ENCODE peak calls at places on chromosomes 4 and X, in four cellular contexts. One of them, this sample, is unnamed.

GRCh38 chrX:3748052-3748559 is 34.7 kb upstream of the PRKX start:
- DNase-seq in trophoblast cell: no peak
- DNase-seq in kidney epithelial cell: no peak
- DNase-seq in fibroblast of lung: no peak
- DNase-seq in this sample: no peak

GRCh38 chrX:49753691-49754090 is 57.9 kb upstream of the PAGE1 start:
- DNase-seq in fibroblast of lung: no peak
- DNase-seq in kidney epithelial cell: no peak
- DNase-seq in trophoblast cell: no peak
- DNase-seq in this sample: no peak

GRCh38 chr4:148335133-148335532 is 107.1 kb downstream of the NR3C2 start:
- DNase-seq in fibroblast of lung: no peak
- DNase-seq in kidney epithelial cell: no peak
- DNase-seq in trophoblast cell: no peak
- DNase-seq in this sample: no peak

GRCh38 chrX:139766545-139766983 is 58.6 kb upstream of the MCF2 start:
- DNase-seq in fibroblast of lung: no peak
- DNase-seq in kidney epithelial cell: no peak
- DNase-seq in trophoblast cell: no peak
- DNase-seq in this sample: no peak

GRCh38 chr4:19945501-19945900 is 306.2 kb upstream of the SLIT2 start:
- DNase-seq in trophoblast cell: no peak
- DNase-seq in kidney epithelial cell: no peak
- DNase-seq in fibroblast of lung: peak
- DNase-seq in this sample: no peak

GRCh38 chr4:38983756-38984647 is 48.2 kb downstream of the TMEM156 start:
- DNase-seq in fibroblast of lung: peak
- DNase-seq in kidney epithelial cell: no peak
- DNase-seq in trophoblast cell: peak
- DNase-seq in this sample: no peak

GRCh38 chrX:73577368-73577767 is 14.4 kb downstream of the CHIC1 start:
- DNase-seq in trophoblast cell: peak
- DNase-seq in kidney epithelial cell: peak
- DNase-seq in fibroblast of lung: peak
- DNase-seq in this sample: peak

GRCh38 chrX:127782904-127783303 is 269.3 kb downstream of the ACTRT1 start:
- DNase-seq in fibroblast of lung: no peak
- DNase-seq in kidney epithelial cell: no peak
- DNase-seq in trophoblast cell: no peak
- DNase-seq in this sample: no peak

GRCh38 chr4:7642764-7643495 is 208.2 kb upstream of the PSAPL1 start:
- DNase-seq in fibroblast of lung: no peak
- DNase-seq in kidney epithelial cell: no peak
- DNase-seq in trophoblast cell: no peak
- DNase-seq in this sample: no peak

GRCh38 chr4:132297346-132297745 is 851.7 kb upstream of the PCDH10 start:
- DNase-seq in trophoblast cell: peak
- DNase-seq in kidney epithelial cell: no peak
- DNase-seq in fibroblast of lung: peak
- DNase-seq in this sample: no peak

GRCh38 chr4:53931423-53932060 is 132.9 kb downstream of the CHIC2 start:
- DNase-seq in trophoblast cell: peak
- DNase-seq in fibroblast of lung: no peak
- DNase-seq in kidney epithelial cell: no peak
- DNase-seq in this sample: no peak

GRCh38 chr4:122450847-122451246 is 5.7 kb downstream of the IL2 start:
- DNase-seq in kidney epithelial cell: no peak
- DNase-seq in fibroblast of lung: peak
- DNase-seq in trophoblast cell: peak
- DNase-seq in this sample: no peak

GRCh38 chrX:24392709-24393108 is 32.3 kb downstream of the SUPT20HL1 start:
- DNase-seq in fibroblast of lung: peak
- DNase-seq in kidney epithelial cell: no peak
- DNase-seq in trophoblast cell: no peak
- DNase-seq in this sample: no peak

GRCh38 chrX:40207626-40208025 is 109.9 kb upstream of the BCOR start:
- DNase-seq in trophoblast cell: no peak
- DNase-seq in kidney epithelial cell: no peak
- DNase-seq in fibroblast of lung: no peak
- DNase-seq in this sample: no peak

GRCh38 chrX:50769389-50770063 is 44.5 kb downstream of the SHROOM4 start:
- DNase-seq in trophoblast cell: no peak
- DNase-seq in kidney epithelial cell: no peak
- DNase-seq in fibroblast of lung: no peak
- DNase-seq in this sample: no peak

GRCh38 chr4:83490876-83491450 is 6.1 kb upstream of the ABRAXAS1 start:
- DNase-seq in trophoblast cell: peak
- DNase-seq in fibroblast of lung: peak
- DNase-seq in kidney epithelial cell: no peak
- DNase-seq in this sample: peak

GRCh38 chrX:71563921-71564320 is 14.3 kb upstream of the GCNA start:
- DNase-seq in fibroblast of lung: no peak
- DNase-seq in trophoblast cell: no peak
- DNase-seq in kidney epithelial cell: no peak
- DNase-seq in this sample: no peak

GRCh38 chrX:71556026-71556425 is 22.2 kb upstream of the GCNA start:
- DNase-seq in kidney epithelial cell: peak
- DNase-seq in trophoblast cell: no peak
- DNase-seq in fibroblast of lung: no peak
- DNase-seq in this sample: no peak

GRCh38 chrX:71558920-71559319 is 19.3 kb upstream of the GCNA start:
- DNase-seq in kidney epithelial cell: no peak
- DNase-seq in trophoblast cell: no peak
- DNase-seq in fibroblast of lung: no peak
- DNase-seq in this sample: no peak
- H3K4me3 ChIP-seq in kidney epithelial cell: no peak
- H3K4me3 ChIP-seq in trophoblast cell: no peak
- H3K4me3 ChIP-seq in fibroblast of lung: no peak
- H3K4me3 ChIP-seq in this sample: no peak

GRCh38 chrX:16462912-16463311 is 187.0 kb upstream of the S100G start:
- DNase-seq in trophoblast cell: no peak
- DNase-seq in kidney epithelial cell: no peak
- DNase-seq in fibroblast of lung: peak
- DNase-seq in this sample: no peak
- H3K4me3 ChIP-seq in trophoblast cell: no peak
- H3K4me3 ChIP-seq in kidney epithelial cell: no peak
- H3K4me3 ChIP-seq in fibroblast of lung: no peak
- H3K4me3 ChIP-seq in this sample: no peak

GRCh38 chrX:18886344-18887161 is 97.4 kb downstream of the PHKA2 start:
- DNase-seq in fibroblast of lung: peak
- DNase-seq in trophoblast cell: peak
- DNase-seq in kidney epithelial cell: no peak
- DNase-seq in this sample: peak
- H3K4me3 ChIP-seq in fibroblast of lung: peak
- H3K4me3 ChIP-seq in trophoblast cell: peak
- H3K4me3 ChIP-seq in kidney epithelial cell: peak
- H3K4me3 ChIP-seq in this sample: peak

DNA sequence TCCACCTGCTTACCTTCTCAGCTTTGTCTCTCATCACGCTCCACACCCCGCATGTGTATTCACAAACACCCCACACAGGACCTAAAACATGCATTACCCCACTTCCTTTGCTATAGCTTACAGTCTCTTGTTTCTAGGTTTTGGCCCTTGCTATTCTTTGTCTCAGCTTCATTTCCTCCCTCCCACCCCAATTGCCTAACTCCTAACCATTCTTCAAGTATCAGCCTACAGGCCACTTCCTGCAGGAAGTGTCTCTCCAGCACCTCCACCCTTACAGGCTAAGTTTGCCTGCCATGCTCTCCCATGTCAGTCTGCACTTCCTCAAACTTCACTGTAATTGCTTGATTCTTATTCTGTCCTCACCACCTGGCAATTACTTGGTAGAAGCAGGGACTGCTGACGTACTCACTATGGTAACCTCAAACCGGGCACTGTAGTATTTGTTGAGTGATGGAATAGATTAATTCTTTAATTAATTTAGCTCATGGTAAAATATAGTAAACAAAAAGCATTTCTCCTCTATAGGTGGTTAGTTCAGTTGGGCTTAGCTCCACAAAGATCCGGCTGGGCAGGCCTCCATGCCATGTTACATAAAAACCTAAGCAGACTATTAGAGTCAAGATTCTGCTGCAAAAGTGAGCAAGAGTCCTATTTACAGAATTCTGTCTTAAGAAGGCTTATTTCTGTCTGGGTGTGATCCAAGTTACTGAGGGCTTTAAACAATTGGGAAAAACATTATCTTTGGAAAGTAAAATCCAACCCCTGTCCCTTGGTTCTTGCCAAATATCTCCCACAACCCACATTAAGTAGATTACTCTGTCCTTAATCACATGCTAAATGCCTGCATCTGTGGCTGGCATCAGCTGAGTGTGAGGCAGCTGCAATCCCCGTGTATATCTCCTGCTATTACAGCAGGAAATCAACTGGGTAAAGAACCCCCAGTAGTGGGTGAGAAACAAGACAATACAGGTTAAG is 124.7 kb upstream of the CPEB2 start:
- DNase-seq in trophoblast cell: no peak
- DNase-seq in fibroblast of lung: no peak
- DNase-seq in kidney epithelial cell: no peak
- DNase-seq in this sample: peak
- H3K4me3 ChIP-seq in trophoblast cell: no peak
- H3K4me3 ChIP-seq in fibroblast of lung: no peak
- H3K4me3 ChIP-seq in kidney epithelial cell: no peak
- H3K4me3 ChIP-seq in this sample: no peak

This sample was measured in retinal pigment epithelial cell.